ENCODE peak calls at places on chromosomes 7 and 10, in ten cellular contexts. O, D, H, Z, G, B, J, P, C and T are unnamed samples.

GRCh38 chr10:15223174-15223573 is 54.7 kb upstream of the NMT2 start:
- DNase-seq in O (no peak), D (no peak), H (no peak), Z (peak; percentile 85), G (no peak), B (peak; percentile 91), J (no peak), P (no peak), C (no peak), T (no peak)

GRCh38 chr7:50471970-50472369 is 21.8 kb upstream of the FIGNL1 start:
- DNase-seq in O (no peak), D (no peak), H (no peak), Z (no peak), G (no peak), B (no peak), J (no peak), P (no peak), C (no peak), T (no peak)

GRCh38 chr7:148434181-148434769 is 156.3 kb upstream of the C7orf33 start:
- DNase-seq in O (no peak), D (no peak), H (no peak), Z (no peak), G (no peak), B (peak; percentile 58), J (no peak), P (no peak), C (no peak), T (no peak)

GRCh38 chr7:153588596-153588995 is 463.6 kb upstream of the DPP6 start:
- DNase-seq in O (no peak), D (no peak), H (no peak), Z (no peak), G (no peak), B (no peak), J (no peak), P (no peak), C (no peak), T (no peak)

GRCh38 chr7:128963327-128963757 is 25.6 kb downstream of the IRF5 start:
- DNase-seq in O (no peak), D (no peak), H (no peak), Z (peak; percentile 3), G (no peak), B (peak; percentile 17), J (peak; percentile 24), P (peak; percentile 76), C (no peak), T (no peak)

GRCh38 chr10:5800782-5801181 is 12.5 kb downstream of the GDI2 start:
- DNase-seq in O (no peak), D (no peak), H (no peak), Z (no peak), G (no peak), B (no peak), J (no peak), P (no peak), C (no peak), T (no peak)

GRCh38 chr10:18615618-18616017 is 35.8 kb downstream of the NSUN6 start:
- DNase-seq in O (no peak), D (no peak), H (no peak), Z (no peak), G (no peak), B (peak; percentile 74), J (no peak), P (no peak), C (no peak), T (no peak)

GRCh38 chr7:31747553-31747952 is 60.5 kb downstream of the PPP1R17 start:
- DNase-seq in O (no peak), D (no peak), H (no peak), Z (no peak), G (no peak), B (peak; percentile 34), J (no peak), P (no peak), C (no peak), T (no peak)

DNA sequence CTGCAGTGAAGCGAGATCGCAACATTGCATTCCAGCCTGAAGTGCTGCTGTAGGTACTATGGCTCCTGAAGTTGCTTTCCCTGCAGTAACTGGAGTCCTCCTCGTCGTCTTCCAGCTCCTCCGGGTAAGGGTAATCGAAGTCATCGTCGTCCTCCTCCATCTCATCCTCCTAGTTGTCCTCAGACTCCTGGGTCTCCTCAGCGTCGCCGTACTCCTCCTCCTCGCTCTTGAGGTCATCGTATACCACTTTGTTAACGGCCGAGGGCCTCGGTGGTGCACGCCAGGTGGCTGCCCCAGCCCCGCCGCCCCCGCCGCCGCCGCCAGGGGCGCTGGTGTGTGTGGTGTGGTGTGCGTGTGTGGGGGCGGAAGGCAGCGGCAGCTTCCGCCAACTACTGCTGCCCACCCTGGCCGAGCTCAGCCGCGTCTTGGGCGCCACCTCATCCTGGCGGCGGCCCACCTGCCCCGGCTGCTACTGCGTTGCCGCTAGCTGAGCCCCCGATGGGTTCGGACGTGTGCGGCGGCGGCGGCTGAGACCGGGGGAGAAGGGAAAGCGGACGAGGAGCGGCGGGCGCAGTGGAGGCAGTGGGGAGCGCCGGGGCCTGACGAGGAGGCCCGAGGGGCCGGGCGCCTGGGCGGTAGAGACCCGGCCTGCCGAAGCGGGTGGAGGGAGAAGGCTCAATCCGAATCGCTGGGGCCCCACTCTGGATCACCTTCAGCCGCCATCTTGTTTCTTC is 11.8 kb upstream of the ACBD5 start:
- DNase-seq in O (peak; percentile 92), D (peak; percentile 95), H (no peak), Z (peak; percentile 69), G (peak; percentile 66), B (peak; percentile 61), J (no peak), P (peak; percentile 88), C (peak; percentile 69), T (peak; percentile 82)
- TF ChIP-seq CTCF in O (peak; percentile 89), D (peak; percentile 97), H (no peak), Z (peak; percentile 11), G (peak; percentile 71), B (no peak), J (no peak), P (peak; percentile 89), C (peak; percentile 15), T (peak; percentile 86)

GRCh38 chr7:28297821-28298439 is 114.4 kb upstream of the CREB5 start:
- DNase-seq in O (no peak), D (no peak), H (no peak), Z (no peak), G (no peak), B (no peak), J (peak; percentile 76), P (no peak), C (no peak), T (no peak)

GRCh38 chr7:28299556-28299955 is 112.8 kb upstream of the CREB5 start:
- DNase-seq in O (no peak), D (no peak), H (no peak), Z (no peak), G (no peak), B (no peak), J (no peak), P (no peak), C (no peak), T (no peak)

GRCh38 chr7:28298870-28299484 is 113.3 kb upstream of the CREB5 start:
- DNase-seq in O (no peak), D (no peak), H (no peak), Z (peak; percentile 72), G (peak; percentile 24), B (peak; percentile 78), J (peak; percentile 3), P (no peak), C (no peak), T (no peak)

GRCh38 chr7:28293529-28293835 is 112.9 kb upstream of the JAZF1 start:
- DNase-seq in O (no peak), D (no peak), H (no peak), Z (no peak), G (no peak), B (no peak), J (no peak), P (no peak), C (no peak), T (no peak)

GRCh38 chr7:28296571-28297483 is 115.5 kb upstream of the CREB5 start:
- DNase-seq in O (no peak), D (no peak), H (no peak), Z (peak; percentile 47), G (no peak), B (peak; percentile 68), J (peak; percentile 31), P (peak; percentile 72), C (no peak), T (peak; percentile 37)
- TF ChIP-seq CTCF in O (peak; percentile 13), D (peak; percentile 30), H (no peak), Z (peak; percentile 71), G (peak; percentile 58), B (peak; percentile 90), J (peak; percentile 84), P (peak; percentile 77), C (no peak), T (peak; percentile 65)

DNA sequence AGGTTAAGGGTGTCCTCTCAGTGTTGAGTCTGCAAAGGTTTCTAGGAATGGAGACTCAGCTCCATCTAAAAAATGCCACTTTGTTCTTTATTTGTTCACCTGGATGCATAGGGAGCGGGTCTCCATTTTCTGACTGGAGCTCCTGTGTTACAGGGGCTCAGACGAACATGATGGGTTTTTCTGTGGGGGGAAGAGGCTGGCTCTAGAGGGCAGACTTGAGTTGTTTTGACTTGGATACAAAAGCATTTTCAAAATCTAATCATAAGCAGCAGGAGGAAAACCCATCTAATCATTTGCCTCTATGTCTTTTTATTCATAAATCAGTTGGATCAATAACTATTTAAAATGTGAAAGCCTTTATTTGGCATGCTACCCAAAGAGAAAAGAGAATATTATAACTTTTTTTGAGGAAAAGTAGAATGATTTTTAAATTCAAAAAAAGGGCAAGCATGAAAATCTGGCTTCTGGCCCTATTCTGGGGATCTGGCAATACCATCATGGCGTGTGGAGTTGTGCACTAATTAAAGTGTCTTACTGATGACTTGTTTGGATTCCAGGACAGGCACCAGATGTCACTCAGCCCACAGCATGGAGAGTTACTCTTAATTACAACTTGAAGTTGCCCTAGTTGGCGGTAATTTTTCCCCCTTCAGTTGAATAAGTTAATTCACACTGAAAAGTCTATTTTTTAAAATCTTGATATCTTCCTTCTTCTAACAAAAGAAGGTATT is 594.9 kb downstream of the REEP3 start:
- DNase-seq in O (no peak), D (no peak), H (no peak), Z (peak; percentile 23), G (no peak), B (no peak), J (peak; percentile 4), P (peak; percentile 10), C (no peak), T (no peak)
- TF ChIP-seq CTCF in O (peak; percentile 31), D (peak; percentile 27), H (no peak), Z (peak; percentile 55), G (peak; percentile 27), B (peak; percentile 34), J (peak; percentile 74), P (no peak), C (no peak), T (no peak)

DNA sequence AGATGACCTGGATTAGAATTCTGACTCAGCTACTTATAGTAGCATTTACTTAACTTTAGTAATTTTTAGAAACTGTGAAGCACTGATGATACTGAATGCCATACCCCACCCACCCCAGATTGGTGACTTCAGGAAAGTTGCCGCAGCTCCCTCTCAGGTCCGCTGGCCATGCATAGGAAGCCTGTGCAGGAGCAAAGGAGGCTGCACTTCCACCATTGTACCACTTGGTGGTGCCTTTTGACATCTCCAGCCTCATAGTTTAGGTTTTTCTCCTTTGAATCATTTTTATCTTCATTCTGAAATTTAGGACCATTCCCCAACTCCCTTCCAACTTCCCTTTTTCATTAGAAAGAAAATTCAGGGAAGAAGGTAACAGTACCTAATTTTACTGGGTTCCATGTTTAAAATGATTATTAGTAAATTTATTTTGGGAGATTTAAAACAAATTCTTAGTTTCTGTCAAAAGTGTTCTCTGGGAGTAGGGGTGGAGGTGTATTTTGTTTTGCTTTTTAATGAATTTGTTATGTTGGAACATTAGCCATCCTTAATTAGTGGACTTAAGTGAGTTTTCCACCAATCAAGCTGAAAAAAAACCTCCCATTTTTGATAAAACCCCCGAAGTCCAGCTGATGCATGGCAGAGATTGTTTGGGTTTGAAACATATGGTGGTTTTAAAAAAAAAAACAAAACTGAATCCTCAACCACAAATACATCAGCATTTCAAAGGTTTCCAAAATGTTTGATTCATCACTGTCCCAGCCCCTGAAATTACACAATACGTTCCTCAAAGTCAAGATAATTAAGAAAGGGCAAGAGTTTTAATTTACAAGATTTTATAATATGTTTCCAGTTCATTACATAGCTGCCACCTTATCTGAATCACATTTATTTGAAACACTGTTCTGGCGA is 109.6 kb downstream of the WNT2 start:
- DNase-seq in O (peak; percentile 61), D (no peak), H (no peak), Z (peak; percentile 77), G (no peak), B (peak; percentile 80), J (peak; percentile 49), P (peak; percentile 67), C (no peak), T (no peak)
- TF ChIP-seq CTCF in O (peak; percentile 75), D (peak; percentile 88), H (peak; percentile 91), Z (peak; percentile 98), G (peak; percentile 86), B (peak; percentile 98), J (peak; percentile 88), P (peak; percentile 93), C (peak; percentile 10), T (peak; percentile 83)